ENCODE peak calls at places on chromosomes 3 and 15, in four cellular contexts. B is HCT116, K is GM23248, Y is astrocyte. J is an unnamed sample.

GRCh38 chr3:83902842-83903241 is 1055.9 kb upstream of the CADM2 start:
- DNase-seq in B (no peak), K (no peak), Y (no peak), J (no peak)

GRCh38 chr3:28703858-28704257 is 355.2 kb upstream of the AZI2 start:
- DNase-seq in B (no peak), K (no peak), Y (no peak), J (no peak)

GRCh38 chr15:27486676-27487290 is 515.8 kb downstream of the GABRG3 start:
- DNase-seq in B (no peak), K (no peak), Y (peak; percentile 66), J (no peak)

GRCh38 chr3:63753567-63753966 is 65.5 kb upstream of the C3orf49 start:
- DNase-seq in B (no peak), K (peak; percentile 48), Y (peak; percentile 25), J (no peak)

GRCh38 chr3:184417619-184418327 is 37.9 kb downstream of the CHRD start:
- DNase-seq in B (peak; percentile 52), K (peak; percentile 78), Y (peak; percentile 18), J (peak; percentile 68)

GRCh38 chr15:89374116-89375004 is 39.7 kb upstream of the POLG start:
- DNase-seq in B (no peak), K (no peak), Y (no peak), J (peak; percentile 67)

GRCh38 chr3:155024006-155024638 is 56.0 kb upstream of the MME start:
- DNase-seq in B (no peak), K (peak; percentile 48), Y (peak; percentile 25), J (no peak)

GRCh38 chr3:193040836-193041672 is 123.4 kb upstream of the MB21D2 start:
- DNase-seq in B (peak; percentile 50), K (peak; percentile 61), Y (peak; percentile 54), J (peak; percentile 51)

GRCh38 chr3:126982125-126982521 is 792 bp upstream of the PLXNA1 start:
- DNase-seq in B (no peak), K (peak; percentile 58), Y (peak; percentile 33), J (no peak)

GRCh38 chr3:151091685-151092352 is 6.4 kb downstream of the MED12L start:
- DNase-seq in B (no peak), K (peak; percentile 50), Y (peak; percentile 38), J (no peak)

GRCh38 chr15:96515391-96515790 is 184.9 kb downstream of the NR2F2 start:
- DNase-seq in B (no peak), K (no peak), Y (no peak), J (no peak)

GRCh38 chr15:29849218-29849617 is 26.9 kb upstream of the TJP1 start:
- DNase-seq in B (no peak), K (peak; percentile 14), Y (no peak), J (no peak)

GRCh38 chr15:63466378-63467192 is 37.8 kb upstream of the USP3 start:
- DNase-seq in B (peak; percentile 74), K (peak; percentile 66), Y (peak; percentile 46), J (peak; percentile 75)

GRCh38 chr15:91936182-91936775 is 82.8 kb downstream of the SLCO3A1 start:
- DNase-seq in B (no peak), K (no peak), Y (no peak), J (no peak)

GRCh38 chr3:72487078-72487765 is 361.0 kb downstream of the SHQ1 start:
- DNase-seq in B (peak; percentile 19), K (peak; percentile 94), Y (peak; percentile 88), J (no peak)

GRCh38 chr3:41684802-41685740 is 276.8 kb downstream of the ULK4 start:
- DNase-seq in B (no peak), K (no peak), Y (peak; percentile 76), J (no peak)

GRCh38 chr3:126350502-126351085 is 6.6 kb downstream of the KLF15 start:
- DNase-seq in B (no peak), K (no peak), Y (no peak), J (peak; percentile 6)

GRCh38 chr15:76147906-76148553 is 88.2 kb downstream of the TMEM266 start:
- DNase-seq in B (peak; percentile 12), K (peak; percentile 52), Y (no peak), J (peak; percentile 72)

GRCh38 chr3:62095080-62095479 is 278.3 kb downstream of the FEZF2 start:
- DNase-seq in B (no peak), K (no peak), Y (no peak), J (no peak)

GRCh38 chr3:29381595-29381994 is 100.7 kb downstream of the RBMS3 start:
- DNase-seq in B (no peak), K (peak; percentile 66), Y (peak; percentile 39), J (no peak)

GRCh38 chr3:9422712-9423424 is 25.5 kb downstream of the SETD5 start:
- DNase-seq in B (peak; percentile 91), K (peak; percentile 94), Y (peak; percentile 95), J (peak; percentile 96)

GRCh38 chr15:51172190-51172589 is 77.5 kb upstream of the TNFAIP8L3 start:
- DNase-seq in B (no peak), K (peak; percentile 58), Y (peak; percentile 56), J (no peak)

GRCh38 chr15:32802296-32802936 is 84.6 kb downstream of the GREM1 start:
- DNase-seq in B (no peak), K (peak; percentile 79), Y (peak; percentile 99), J (no peak)

GRCh38 chr3:178986456-178986855 is 85.2 kb downstream of the ZMAT3 start:
- DNase-seq in B (no peak), K (no peak), Y (no peak), J (no peak)

GRCh38 chr3:13452490-13453335 is 27.4 kb upstream of the HDAC11 start:
- DNase-seq in B (peak; percentile 31), K (peak; percentile 85), Y (peak; percentile 30), J (peak; percentile 61)

GRCh38 chr3:134928819-134929218 is 133.8 kb downstream of the EPHB1 start:
- DNase-seq in B (no peak), K (no peak), Y (no peak), J (no peak)
- H3K27me3 ChIP-seq in B (peaks cover 22% of the 10 kb centered on the region), K (no peaks in the 10 kb centered on the region), Y (no peaks in the 10 kb centered on the region), J (no peaks in the 10 kb centered on the region)

GRCh38 chr3:52092891-52093290 is 36.5 kb upstream of the DUSP7 start:
- DNase-seq in B (no peak), K (no peak), Y (no peak), J (no peak)
- H3K4me1 ChIP-seq in B (peaks cover 47% of the 10 kb centered on the region), K (peaks cover 36% of the 10 kb centered on the region), Y (peaks cover 55% of the 10 kb centered on the region), J (no peaks in the 10 kb centered on the region)

GRCh38 chr3:107283948-107284347 is 93.3 kb upstream of the CCDC54 start:
- DNase-seq in B (no peak), K (no peak), Y (peak; percentile 17), J (no peak)

GRCh38 chr3:107289354-107289753 is 87.9 kb upstream of the CCDC54 start:
- DNase-seq in B (no peak), K (no peak), Y (no peak), J (no peak)

GRCh38 chr3:107285197-107285596 is 92.0 kb upstream of the CCDC54 start:
- DNase-seq in B (no peak), K (peak; percentile 55), Y (no peak), J (peak; percentile 76)

DNA sequence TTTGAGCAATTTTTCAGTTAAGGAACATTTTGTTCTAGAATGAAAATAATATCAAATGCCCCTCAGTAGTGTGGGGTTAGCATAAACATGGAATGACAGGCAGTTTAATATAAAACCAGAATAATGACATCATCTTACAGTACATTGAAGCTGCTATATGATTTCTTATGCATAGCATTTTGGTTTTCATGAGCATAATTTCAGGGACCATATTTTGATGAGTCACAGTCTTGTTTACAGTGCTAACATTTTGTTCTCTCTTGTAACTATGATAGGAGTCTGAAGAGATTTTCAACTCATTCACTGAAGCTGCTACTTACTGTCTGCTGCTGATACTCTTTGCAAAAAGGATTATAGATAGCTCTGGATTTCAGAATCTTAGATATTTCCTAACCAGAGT is 92.7 kb upstream of the CCDC54 start:
- DNase-seq in B (no peak), K (peak; percentile 46), Y (peak; percentile 16), J (no peak)
- H3K27me3 ChIP-seq in B (no peaks in the 10 kb centered on the region), K (no peaks in the 10 kb centered on the region), Y (no peaks in the 10 kb centered on the region), J (no peaks in the 10 kb centered on the region)

GRCh38 chr3:169337541-169337940 is 326.0 kb downstream of the MECOM start:
- DNase-seq in B (no peak), K (no peak), Y (no peak), J (no peak)
- H3K4me1 ChIP-seq in B (no peaks in the 10 kb centered on the region), K (no peaks in the 10 kb centered on the region), Y (no peaks in the 10 kb centered on the region), J (no peaks in the 10 kb centered on the region)

DNA sequence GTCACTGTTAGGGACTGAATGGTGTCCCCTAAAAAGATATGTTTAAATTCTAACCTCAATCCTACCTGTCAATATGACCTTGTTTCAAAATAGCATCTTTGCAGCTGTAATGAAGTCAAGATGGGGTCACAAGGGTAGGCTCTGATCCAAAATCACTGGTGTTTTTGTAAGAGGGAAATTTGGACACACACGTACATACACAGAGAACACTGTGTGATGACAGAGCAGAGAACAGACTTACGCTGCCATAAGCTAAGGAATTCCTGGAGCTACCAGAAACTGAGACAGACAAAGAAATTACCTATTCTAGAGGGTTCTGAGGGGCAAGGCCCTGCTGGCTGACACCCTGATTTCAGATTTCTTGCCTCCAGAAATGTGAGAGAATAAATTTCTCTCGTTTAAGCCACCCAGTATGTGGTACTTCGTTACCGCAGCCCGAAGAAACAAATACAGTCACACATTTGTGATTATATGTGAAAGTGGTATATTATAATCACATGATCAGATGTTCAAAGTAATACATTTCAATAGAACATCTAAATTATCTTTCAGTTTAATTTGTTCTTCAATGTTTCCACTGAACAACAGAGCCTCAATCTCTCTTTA is 24.8 kb downstream of the CBLB start:
- DNase-seq in B (no peak), K (no peak), Y (no peak), J (no peak)
- H3K27me3 ChIP-seq in B (no peaks in the 10 kb centered on the region), K (no peaks in the 10 kb centered on the region), Y (no peaks in the 10 kb centered on the region), J (no peaks in the 10 kb centered on the region)

DNA sequence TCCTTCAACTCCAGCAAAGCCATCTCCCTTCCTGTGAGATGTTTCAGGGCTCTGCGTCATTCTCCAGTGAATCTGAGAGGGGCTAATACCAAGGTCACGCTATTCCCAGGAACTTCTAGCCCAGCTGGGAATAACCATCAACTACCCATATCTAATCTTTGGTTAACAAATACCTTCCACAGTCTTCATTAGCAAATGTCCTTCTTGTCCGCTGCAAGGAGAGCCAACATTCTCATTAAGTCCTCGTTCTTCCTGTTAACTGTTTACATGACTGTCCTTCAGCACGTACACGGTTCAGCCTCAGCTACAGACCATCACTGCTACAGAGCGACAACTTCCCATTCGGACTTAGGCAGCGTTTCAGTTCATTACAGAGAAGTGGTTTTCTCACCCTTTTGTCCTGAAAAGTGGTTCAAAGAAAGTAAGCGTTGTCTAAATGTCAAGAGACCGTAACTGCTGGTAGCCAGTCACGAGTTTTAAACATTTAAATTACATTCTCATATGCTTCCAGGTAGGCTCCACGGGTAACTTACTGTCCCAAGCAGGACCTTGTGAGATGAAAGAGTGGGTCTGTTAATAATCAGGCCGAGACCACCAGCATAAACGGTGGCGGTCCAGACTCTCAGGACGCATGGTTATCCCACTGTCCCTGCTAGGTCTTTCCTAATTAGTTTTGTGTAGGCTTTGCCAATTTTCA is 63.9 kb downstream of the CHSY1 start:
- DNase-seq in B (no peak), K (no peak), Y (peak; percentile 99), J (no peak)
- H3K4me1 ChIP-seq in B (no peaks in the 10 kb centered on the region), K (peaks cover 58% of the 10 kb centered on the region), Y (peaks cover 46% of the 10 kb centered on the region), J (peaks cover 16% of the 10 kb centered on the region)